ENCODE peak calls at places on chromosome 12, in ten cellular contexts. J, H, Q, N, R, E, L, X, W and I are unnamed samples.

GRCh38 chr12:104825408-104825807 is 132.7 kb downstream of the SLC41A2 start:
- DNase-seq in E (peak), X (no peak), Q (no peak), J (no peak), H (peak), R (no peak), N (peak), W (no peak), L (no peak), I (no peak)

GRCh38 chr12:76455582-76456345 is 103.8 kb downstream of the OSBPL8 start:
- DNase-seq in Q (no peak), E (peak), W (no peak), X (no peak), J (peak), N (peak), H (peak), R (no peak), L (peak), I (no peak)

GRCh38 chr12:127599441-127599840 is 667.5 kb upstream of the TMEM132C start:
- DNase-seq in L (no peak), X (no peak), R (no peak), E (no peak), W (no peak), J (no peak), H (no peak), N (no peak), Q (no peak), I (no peak)

GRCh38 chr12:112161711-112162110 is 36.4 kb downstream of the TRAFD1 start:
- DNase-seq in H (no peak), Q (peak), N (no peak), J (no peak), R (no peak), W (no peak), X (no peak), L (no peak), E (no peak), I (no peak)

GRCh38 chr12:6038160-6038559 is 86.3 kb downstream of the VWF start:
- DNase-seq in Q (no peak), R (no peak), N (peak), J (peak), H (peak), W (no peak), L (no peak), E (peak), X (peak), I (peak)

GRCh38 chr12:121166356-121166755 is 33.7 kb downstream of the P2RX7 start:
- DNase-seq in N (no peak), E (no peak), R (no peak), J (no peak), W (no peak), X (no peak), H (no peak), L (no peak), Q (no peak), I (no peak)

GRCh38 chr12:5884846-5885245 is 60.2 kb downstream of the ANO2 start:
- DNase-seq in R (no peak), N (no peak), X (no peak), Q (no peak), H (no peak), E (no peak), W (no peak), L (no peak), J (no peak), I (no peak)

GRCh38 chr12:39777465-39777864 is 157.9 kb upstream of the ABCD2 start:
- DNase-seq in N (no peak), L (no peak), H (no peak), X (no peak), J (no peak), W (no peak), Q (no peak), R (no peak), E (no peak), I (no peak)

GRCh38 chr12:71904629-71905028 is 34.0 kb upstream of the TPH2 start:
- DNase-seq in L (no peak), Q (no peak), H (no peak), N (no peak), R (no peak), E (no peak), X (no peak), W (no peak), J (no peak), I (no peak)

GRCh38 chr12:102873077-102873476 is 44.0 kb downstream of the PAH start:
- DNase-seq in H (no peak), W (no peak), N (no peak), L (no peak), X (no peak), Q (no peak), E (no peak), R (no peak), J (no peak), I (no peak)

GRCh38 chr12:33247625-33248024 is 192.0 kb downstream of the SYT10 start:
- DNase-seq in R (no peak), N (no peak), E (no peak), J (no peak), L (no peak), X (no peak), Q (no peak), W (no peak), H (no peak), I (no peak)

GRCh38 chr12:131097247-131098177 is 143.8 kb downstream of the ADGRD1 start:
- DNase-seq in L (no peak), R (no peak), N (no peak), W (no peak), X (no peak), Q (peak), H (no peak), E (no peak), J (no peak), I (no peak)

GRCh38 chr12:50690923-50691322 is 73.0 kb upstream of the ATF1 start:
- DNase-seq in X (no peak), J (no peak), W (no peak), Q (peak), N (no peak), E (no peak), L (no peak), H (no peak), R (no peak), I (no peak)

GRCh38 chr12:20150835-20151234 is 217.5 kb upstream of the PDE3A start:
- DNase-seq in J (no peak), X (no peak), R (no peak), H (no peak), N (no peak), L (no peak), Q (no peak), E (no peak), W (no peak), I (no peak)

GRCh38 chr12:67320614-67321305 is 51.6 kb downstream of the CAND1 start:
- DNase-seq in L (no peak), H (peak), E (no peak), R (no peak), X (no peak), Q (no peak), W (no peak), J (no peak), N (no peak), I (no peak)

GRCh38 chr12:3727877-3728632 is 24.9 kb downstream of the CRACR2A start:
- DNase-seq in L (peak), E (no peak), N (no peak), Q (no peak), H (peak), X (no peak), J (no peak), W (no peak), R (no peak), I (no peak)

GRCh38 chr12:25276199-25276937 is 25.6 kb upstream of the KRAS start:
- DNase-seq in R (no peak), E (peak), X (no peak), W (peak), Q (no peak), L (peak), H (peak), J (peak), N (peak), I (no peak)

GRCh38 chr12:2680676-2681039 is 114.1 kb upstream of the FKBP4 start:
- DNase-seq in J (no peak), E (no peak), R (no peak), L (no peak), W (no peak), X (no peak), N (no peak), H (no peak), Q (no peak), I (no peak)

GRCh38 chr12:1644523-1645438 is 15.8 kb downstream of the WNT5B start:
- DNase-seq in Q (peak), R (no peak), W (no peak), E (peak), L (peak), J (no peak), X (no peak), H (peak), N (no peak), I (no peak)

GRCh38 chr12:46410495-46410894 is 37.9 kb upstream of the SLC38A2 start:
- DNase-seq in L (no peak), Q (no peak), X (no peak), H (no peak), J (no peak), R (no peak), N (no peak), W (no peak), E (no peak), I (no peak)

GRCh38 chr12:124554429-124555029 is 12.9 kb downstream of the NCOR2 start:
- DNase-seq in N (no peak), J (no peak), R (no peak), Q (no peak), L (no peak), W (no peak), H (no peak), E (no peak), X (no peak), I (no peak)

GRCh38 chr12:20525064-20525610 is 156.8 kb downstream of the PDE3A start:
- DNase-seq in W (no peak), H (peak), J (no peak), R (no peak), L (no peak), Q (no peak), N (peak), E (no peak), X (no peak), I (no peak)

DNA sequence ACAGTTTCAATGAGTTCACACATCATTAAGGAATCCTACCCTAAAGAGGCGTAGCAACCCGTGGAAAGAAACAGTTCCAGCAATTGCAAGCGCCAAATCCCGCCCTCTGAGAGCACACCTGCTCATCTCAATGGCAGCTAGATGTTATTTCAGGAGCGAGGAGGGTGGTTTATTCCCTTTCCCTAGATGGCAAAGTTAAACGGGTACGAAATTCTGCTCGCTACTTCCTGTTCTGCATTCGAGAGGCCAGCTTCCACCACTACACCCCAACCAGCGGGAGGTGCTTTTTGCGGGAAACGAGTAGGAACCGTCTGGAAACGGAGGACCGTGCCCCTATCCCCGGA is 561 bp downstream of the VPS29 start:
- DNase-seq in L (no peak), Q (no peak), E (peak), R (no peak), J (peak), H (peak), N (peak), W (peak), X (no peak), I (peak)
- TF ChIP-seq CTCF in L (no peak), Q (no peak), E (no peak), R (no peak), J (no peak), H (no peak), N (no peak), W (no peak), X (no peak), I (no peak)

GRCh38 chr12:109625131-109625559 is 51.6 kb downstream of the MVK start:
- DNase-seq in J (no peak), Q (peak), L (no peak), E (peak), W (no peak), X (no peak), H (peak), R (no peak), N (peak), I (no peak)
- TF ChIP-seq CTCF in J (no peak), Q (no peak), L (no peak), E (peak), W (no peak), X (no peak), H (no peak), R (no peak), N (no peak), I (no peak)

DNA sequence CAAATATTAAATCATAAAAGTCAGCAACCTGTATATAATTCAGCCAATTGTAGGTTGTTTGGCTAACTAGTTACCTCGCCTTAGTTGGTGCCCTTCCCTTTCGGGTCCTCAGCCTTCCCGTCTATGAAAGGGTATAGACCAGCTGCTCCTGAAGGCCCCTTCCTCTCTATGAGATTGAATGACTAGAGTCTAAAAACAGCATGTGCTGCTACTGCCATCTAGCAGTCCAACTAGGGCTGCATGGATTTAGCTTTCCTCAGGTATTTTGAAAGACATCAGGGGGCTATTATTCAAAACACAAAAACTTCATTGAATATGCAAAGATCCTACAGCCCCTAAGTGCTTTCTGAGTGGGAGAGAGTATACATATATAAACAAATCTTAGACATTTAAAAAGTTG is 37.0 kb upstream of the TMEM263 start:
- DNase-seq in Q (no peak), X (peak), L (no peak), N (peak), J (peak), W (no peak), H (peak), E (no peak), R (no peak), I (peak)
- TF ChIP-seq CTCF in Q (no peak), X (peak), L (peak), N (peak), J (peak), W (no peak), H (peak), E (peak), R (no peak), I (peak)

GRCh38 chr12:132187646-132188450 is 43.6 kb downstream of the NOC4L start:
- DNase-seq in H (no peak), N (no peak), Q (no peak), E (no peak), X (no peak), R (no peak), L (no peak), W (no peak), J (no peak), I (no peak)

GRCh38 chr12:132190834-132191500 is 46.7 kb downstream of the NOC4L start:
- DNase-seq in Q (no peak), R (no peak), H (no peak), J (no peak), E (no peak), L (no peak), X (no peak), W (no peak), N (no peak), I (no peak)

GRCh38 chr12:132190012-132190755 is 45.9 kb downstream of the NOC4L start:
- DNase-seq in N (peak), L (no peak), X (peak), H (no peak), R (no peak), J (no peak), E (no peak), W (no peak), Q (no peak), I (peak)

GRCh38 chr12:132188451-132189298 is 44.4 kb downstream of the NOC4L start:
- DNase-seq in X (no peak), J (no peak), H (no peak), L (no peak), E (no peak), W (no peak), R (no peak), N (no peak), Q (no peak), I (no peak)

DNA sequence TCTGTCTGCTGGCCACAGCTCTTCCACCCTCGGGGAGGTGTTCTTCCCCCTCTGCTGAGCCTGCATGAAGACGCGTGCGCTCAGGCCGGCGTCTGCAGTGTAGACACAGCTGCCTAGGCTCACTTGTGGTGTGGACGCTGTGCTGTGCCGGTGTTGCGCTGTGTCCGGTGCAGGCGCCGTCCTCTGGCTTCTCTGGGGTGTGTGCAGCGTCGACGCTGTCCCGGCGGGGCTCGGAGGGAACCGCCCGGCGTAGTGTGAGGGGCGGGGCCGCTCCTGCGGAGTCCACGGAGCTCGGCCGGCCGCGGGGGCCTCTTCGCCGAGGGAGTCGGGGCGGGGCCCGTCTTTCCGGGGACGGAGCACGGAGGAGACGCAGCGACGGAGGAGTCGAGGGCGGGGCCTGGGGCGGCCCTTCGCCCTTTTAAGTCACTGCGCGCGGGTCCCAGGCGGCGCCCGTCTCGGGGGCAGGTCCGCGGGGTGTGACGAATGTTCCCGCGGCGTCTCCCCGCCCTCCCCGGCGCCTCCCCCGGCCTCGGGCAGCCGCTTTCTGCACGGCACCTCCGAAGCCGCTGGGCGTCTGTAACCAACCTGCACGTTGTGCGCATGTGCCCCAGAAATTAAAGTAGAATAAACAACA is 45.2 kb downstream of the NOC4L start:
- DNase-seq in W (peak), Q (peak), J (peak), L (peak), N (peak), H (peak), X (peak), E (peak), R (peak), I (peak)
- TF ChIP-seq CTCF in W (no peak), Q (no peak), J (no peak), L (no peak), N (no peak), H (no peak), X (no peak), E (no peak), R (no peak), I (no peak)

DNA sequence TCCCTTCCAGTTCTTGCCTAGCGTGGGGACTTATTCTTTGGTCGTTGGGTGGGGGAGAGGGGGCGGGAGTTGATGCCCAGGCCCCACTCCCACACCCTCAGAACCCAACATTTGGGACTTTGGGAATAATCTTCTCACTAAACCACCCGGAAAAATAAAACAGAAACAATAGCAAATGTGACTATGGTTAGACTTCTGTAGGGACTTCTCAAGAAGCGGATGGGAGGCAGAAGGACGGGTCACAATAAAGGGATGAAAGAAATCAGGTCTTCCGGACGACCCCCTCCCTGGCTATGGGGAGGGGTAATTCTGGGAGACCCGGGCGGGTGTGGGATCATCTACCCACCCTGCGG is 28.5 kb upstream of the SMUG1 start:
- DNase-seq in W (no peak), J (no peak), R (no peak), L (no peak), N (no peak), X (no peak), E (no peak), Q (no peak), H (no peak), I (no peak)
- TF ChIP-seq CTCF in W (peak), J (peak), R (no peak), L (no peak), N (no peak), X (peak), E (no peak), Q (peak), H (no peak), I (no peak)